ENCODE peak calls at places on chromosomes 3 and 15, in five cellular contexts. One of them, this sample, is unnamed.
A peak's percentile ranks its signal among the peaks of the same experiment; 100 is the strongest.

GRCh38 chr3:43162573-43163084 is 56.8 kb upstream of the POMGNT2 start:
- DNase-seq in CD8-positive, alpha-beta memory T cell: peak; percentile 31
- DNase-seq in GM23248: no peak
- DNase-seq in AG04450: no peak
- DNase-seq in body of pancreas: no peak
- DNase-seq in this sample: no peak

GRCh38 chr3:127750226-127751031 is 71.9 kb downstream of the MGLL start:
- DNase-seq in body of pancreas: peak; percentile 4
- DNase-seq in GM23248: peak; percentile 92
- DNase-seq in CD8-positive, alpha-beta memory T cell: no peak
- DNase-seq in AG04450: peak; percentile 59
- DNase-seq in this sample: peak; percentile 53

GRCh38 chr3:88031543-88032148 is 27.2 kb downstream of the CGGBP1 start:
- DNase-seq in AG04450: no peak
- DNase-seq in body of pancreas: no peak
- DNase-seq in GM23248: peak; percentile 66
- DNase-seq in CD8-positive, alpha-beta memory T cell: peak; percentile 22
- DNase-seq in this sample: peak; percentile 26

GRCh38 chr15:50790778-50791536 is 25.5 kb upstream of the SPPL2A start:
- DNase-seq in AG04450: no peak
- DNase-seq in GM23248: no peak
- DNase-seq in CD8-positive, alpha-beta memory T cell: no peak
- DNase-seq in body of pancreas: no peak
- DNase-seq in this sample: no peak

GRCh38 chr3:30498587-30498967 is 107.8 kb upstream of the TGFBR2 start:
- DNase-seq in GM23248: no peak
- DNase-seq in CD8-positive, alpha-beta memory T cell: no peak
- DNase-seq in body of pancreas: no peak
- DNase-seq in AG04450: no peak
- DNase-seq in this sample: no peak

GRCh38 chr15:32867313-32867626 is 149.5 kb downstream of the GREM1 start:
- DNase-seq in body of pancreas: no peak
- DNase-seq in AG04450: peak; percentile 78
- DNase-seq in CD8-positive, alpha-beta memory T cell: no peak
- DNase-seq in GM23248: peak; percentile 92
- DNase-seq in this sample: peak; percentile 86

GRCh38 chr15:70752142-70752754 is 11.1 kb downstream of the UACA start:
- DNase-seq in CD8-positive, alpha-beta memory T cell: no peak
- DNase-seq in GM23248: no peak
- DNase-seq in body of pancreas: no peak
- DNase-seq in AG04450: no peak
- DNase-seq in this sample: no peak

GRCh38 chr15:48645558-48646330 is at the start of gene FBN1:
- DNase-seq in AG04450: peak; percentile 78
- DNase-seq in CD8-positive, alpha-beta memory T cell: no peak
- DNase-seq in body of pancreas: peak; percentile 37
- DNase-seq in GM23248: peak; percentile 95
- DNase-seq in this sample: peak; percentile 93

GRCh38 chr15:61764141-61764540 is 296.1 kb downstream of the VPS13C start:
- DNase-seq in CD8-positive, alpha-beta memory T cell: no peak
- DNase-seq in GM23248: no peak
- DNase-seq in body of pancreas: no peak
- DNase-seq in AG04450: no peak
- DNase-seq in this sample: no peak

GRCh38 chr15:99717129-99718024 is 15.9 kb downstream of the LYSMD4 start:
- DNase-seq in GM23248: no peak
- DNase-seq in AG04450: no peak
- DNase-seq in CD8-positive, alpha-beta memory T cell: no peak
- DNase-seq in body of pancreas: no peak
- DNase-seq in this sample: no peak

GRCh38 chr3:101292027-101292426 is 28.3 kb downstream of the IMPG2 start:
- DNase-seq in AG04450: peak; percentile 8
- DNase-seq in GM23248: peak; percentile 47
- DNase-seq in body of pancreas: no peak
- DNase-seq in CD8-positive, alpha-beta memory T cell: no peak
- DNase-seq in this sample: no peak

GRCh38 chr3:65955792-65956477 is 82.8 kb downstream of the MAGI1 start:
- DNase-seq in CD8-positive, alpha-beta memory T cell: no peak
- DNase-seq in GM23248: peak; percentile 84
- DNase-seq in AG04450: peak; percentile 23
- DNase-seq in body of pancreas: no peak
- DNase-seq in this sample: peak; percentile 83

DNA sequence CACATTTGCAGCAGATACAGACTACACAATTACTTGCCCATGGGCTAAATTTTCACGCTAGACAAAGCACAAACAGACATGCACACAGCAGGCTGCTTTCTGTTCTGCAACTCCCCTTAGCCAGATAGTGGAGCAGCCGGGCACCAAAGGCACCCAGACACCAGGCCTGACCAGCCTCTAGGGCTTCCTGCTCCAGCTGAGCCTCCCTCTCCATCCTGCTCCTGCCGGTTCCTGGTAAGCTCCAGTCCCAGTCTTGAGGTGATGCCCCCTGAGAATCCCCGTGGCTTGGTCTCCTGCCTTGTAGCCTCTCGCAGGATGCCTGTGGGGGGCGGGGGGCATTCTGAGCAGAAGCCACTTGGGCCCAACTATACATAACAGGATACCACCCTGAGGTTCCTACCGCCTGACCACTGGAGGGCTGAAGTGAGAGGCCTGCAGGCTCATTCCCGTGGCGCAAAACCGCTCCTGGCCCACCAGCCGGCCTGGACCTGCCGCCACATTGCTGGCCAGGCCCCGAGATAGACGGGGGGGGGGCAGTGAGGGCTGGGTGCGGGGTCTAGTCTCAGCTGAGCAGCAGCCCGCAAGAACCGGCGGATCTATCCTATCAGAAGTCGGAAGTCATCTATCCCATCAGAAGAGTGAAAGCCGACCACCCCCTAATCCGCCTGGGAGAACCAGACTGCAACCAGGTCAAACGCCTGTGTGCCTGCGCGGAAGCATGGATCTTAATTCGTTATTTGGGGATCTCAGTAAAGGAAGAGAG is 3.9 kb downstream of the FOXL2 start:
- DNase-seq in GM23248: no peak
- DNase-seq in CD8-positive, alpha-beta memory T cell: no peak
- DNase-seq in body of pancreas: no peak
- DNase-seq in AG04450: no peak
- DNase-seq in this sample: no peak
- H3K27ac ChIP-seq in GM23248: no peak overlapping the region
- H3K27ac ChIP-seq in CD8-positive, alpha-beta memory T cell: peak overlapping the region; percentile 62
- H3K27ac ChIP-seq in body of pancreas: no peak overlapping the region
- H3K27ac ChIP-seq in AG04450: no peak overlapping the region
- H3K27ac ChIP-seq in this sample: no peak overlapping the region

GRCh38 chr3:11555823-11556222 is 87.9 kb downstream of the VGLL4 start:
- DNase-seq in AG04450: no peak
- DNase-seq in body of pancreas: no peak
- DNase-seq in CD8-positive, alpha-beta memory T cell: no peak
- DNase-seq in GM23248: no peak
- DNase-seq in this sample: no peak

GRCh38 chr3:11554666-11555065 is 89.0 kb downstream of the VGLL4 start:
- DNase-seq in body of pancreas: no peak
- DNase-seq in GM23248: no peak
- DNase-seq in AG04450: no peak
- DNase-seq in CD8-positive, alpha-beta memory T cell: no peak
- DNase-seq in this sample: no peak

GRCh38 chr3:11555211-11555782 is 88.4 kb downstream of the VGLL4 start:
- DNase-seq in body of pancreas: no peak
- DNase-seq in AG04450: no peak
- DNase-seq in GM23248: no peak
- DNase-seq in CD8-positive, alpha-beta memory T cell: no peak
- DNase-seq in this sample: no peak

GRCh38 chr3:11556851-11557644 is 86.7 kb downstream of the VGLL4 start:
- DNase-seq in body of pancreas: no peak
- DNase-seq in AG04450: peak; percentile 61
- DNase-seq in CD8-positive, alpha-beta memory T cell: no peak
- DNase-seq in GM23248: peak; percentile 94
- DNase-seq in this sample: no peak

DNA sequence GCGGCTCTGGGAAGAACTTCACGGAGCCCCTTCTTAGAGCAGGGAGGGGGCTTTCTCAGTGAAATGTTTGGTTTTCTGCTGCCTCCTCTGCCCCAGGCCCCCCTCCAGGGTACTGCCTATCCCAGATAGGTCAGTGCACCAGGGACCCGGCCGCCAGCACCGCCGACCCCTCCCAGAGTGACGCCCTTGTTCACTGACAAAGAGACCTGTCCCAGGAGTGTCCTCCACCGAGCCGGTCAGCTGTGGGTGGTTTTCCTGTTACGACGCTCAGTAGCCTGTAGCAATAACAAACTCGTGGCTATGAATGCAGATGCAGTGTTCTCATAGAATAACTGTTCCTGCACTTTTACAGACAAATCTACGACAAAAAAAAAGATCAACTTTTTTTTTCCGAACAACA is 87.5 kb downstream of the VGLL4 start:
- DNase-seq in body of pancreas: no peak
- DNase-seq in GM23248: no peak
- DNase-seq in CD8-positive, alpha-beta memory T cell: no peak
- DNase-seq in AG04450: no peak
- DNase-seq in this sample: no peak
- H3K27ac ChIP-seq in body of pancreas: no peak overlapping the region
- H3K27ac ChIP-seq in GM23248: peak overlapping the region; percentile 85
- H3K27ac ChIP-seq in CD8-positive, alpha-beta memory T cell: no peak overlapping the region
- H3K27ac ChIP-seq in AG04450: peak overlapping the region; percentile 31
- H3K27ac ChIP-seq in this sample: no peak overlapping the region

GRCh38 chr3:122986790-122987189 is 40.8 kb downstream of the SEMA5B start:
- DNase-seq in body of pancreas: no peak
- DNase-seq in AG04450: no peak
- DNase-seq in GM23248: no peak
- DNase-seq in CD8-positive, alpha-beta memory T cell: no peak
- DNase-seq in this sample: no peak
- H3K27ac ChIP-seq in body of pancreas: no peak overlapping the region
- H3K27ac ChIP-seq in AG04450: no peak overlapping the region
- H3K27ac ChIP-seq in GM23248: no peak overlapping the region
- H3K27ac ChIP-seq in CD8-positive, alpha-beta memory T cell: no peak overlapping the region
- H3K27ac ChIP-seq in this sample: no peak overlapping the region

DNA sequence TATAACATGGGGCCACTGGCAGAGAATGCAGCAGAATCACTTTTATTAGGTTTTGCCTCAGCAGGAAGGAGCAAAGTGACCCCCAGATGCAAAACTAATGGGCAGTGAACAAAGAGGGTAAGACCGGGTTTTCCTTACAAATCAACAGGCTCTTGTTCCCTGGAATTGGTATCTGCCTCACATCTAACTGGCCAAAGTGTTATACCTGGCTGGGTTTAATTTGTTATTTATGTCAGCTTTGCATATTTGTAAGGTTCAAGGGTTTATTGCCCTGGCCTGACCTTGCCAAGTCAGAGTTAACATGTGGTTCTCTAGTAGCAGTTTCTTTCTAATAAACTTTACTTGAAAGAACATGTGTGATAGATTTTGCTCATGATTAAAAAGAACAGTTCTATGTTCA is 431.8 kb upstream of the NR2F2 start:
- DNase-seq in GM23248: no peak
- DNase-seq in CD8-positive, alpha-beta memory T cell: no peak
- DNase-seq in body of pancreas: no peak
- DNase-seq in AG04450: no peak
- DNase-seq in this sample: no peak
- H3K27ac ChIP-seq in GM23248: no peak overlapping the region
- H3K27ac ChIP-seq in CD8-positive, alpha-beta memory T cell: no peak overlapping the region
- H3K27ac ChIP-seq in body of pancreas: no peak overlapping the region
- H3K27ac ChIP-seq in AG04450: no peak overlapping the region
- H3K27ac ChIP-seq in this sample: no peak overlapping the region